ENCODE peak calls at places on chromosomes 11 and 22, in eight cellular contexts. H is psoas muscle, D is heart right ventricle, X is left ventricle myocardium inferior, G is mammary epithelial cell, C is breast epithelium, J is left lung, I is lung. Z is an unnamed sample.

GRCh38 chr11:73236879-73237278 is 18.8 kb downstream of the P2RY2 start:
- DNase-seq in X (peak; percentile 51), G (peak; percentile 48), H (peak; percentile 84), J (peak; percentile 56), I (peak; percentile 63), C (no peak), D (peak; percentile 69), Z (peak; percentile 50)

GRCh38 chr11:10205928-10206327 is 88.1 kb downstream of the SBF2 start:
- DNase-seq in D (no peak), H (no peak), G (no peak), J (no peak), C (no peak), I (no peak), X (no peak), Z (peak; percentile 10)

GRCh38 chr11:118111744-118112035 is 24.9 kb upstream of the SMIM35 start:
- DNase-seq in I (no peak), G (no peak), H (no peak), J (no peak), X (no peak), C (no peak), D (no peak), Z (no peak)

GRCh38 chr11:106077609-106078517 is at the start of gene AASDHPPT:
- DNase-seq in H (no peak), J (no peak), C (no peak), I (no peak), X (no peak), G (peak; percentile 55), D (peak; percentile 6), Z (peak; percentile 28)

GRCh38 chr11:126465573-126466287 is 110.2 kb downstream of the ST3GAL4 start:
- DNase-seq in G (no peak), I (no peak), J (no peak), D (no peak), H (no peak), C (no peak), X (no peak), Z (no peak)

GRCh38 chr11:91528965-91529364 is 695.7 kb upstream of the FAT3 start:
- DNase-seq in H (no peak), I (no peak), D (no peak), J (no peak), G (no peak), X (no peak), C (no peak), Z (no peak)

GRCh38 chr11:121552160-121552559 is 99.4 kb upstream of the SORL1-AS1 start:
- DNase-seq in J (no peak), I (no peak), D (no peak), C (no peak), G (no peak), X (no peak), H (no peak), Z (no peak)

GRCh38 chr22:29195964-29196666 is 9.6 kb upstream of the EMID1 start:
- DNase-seq in D (no peak), I (no peak), H (no peak), G (no peak), C (no peak), J (peak; percentile 22), X (no peak), Z (no peak)

GRCh38 chr11:10858505-10859360 is 880 bp upstream of the ZBED5 start:
- DNase-seq in H (peak; percentile 84), J (peak; percentile 68), G (no peak), C (peak; percentile 61), I (peak; percentile 64), X (peak; percentile 75), D (peak; percentile 65), Z (peak; percentile 29)

GRCh38 chr11:73478737-73479347 is 102.6 kb downstream of the RELT start:
- DNase-seq in J (no peak), G (peak; percentile 51), D (no peak), C (no peak), X (no peak), I (no peak), H (no peak), Z (peak; percentile 60)

GRCh38 chr22:25488244-25489020 is 76.0 kb upstream of the GRK3 start:
- DNase-seq in G (peak; percentile 79), D (peak; percentile 71), J (peak; percentile 64), X (peak; percentile 65), I (peak; percentile 62), C (peak; percentile 68), H (peak; percentile 72), Z (peak; percentile 75)

GRCh38 chr11:45079075-45079444 is 67.4 kb upstream of the PRDM11 start:
- DNase-seq in D (no peak), X (no peak), C (no peak), J (no peak), I (no peak), G (no peak), H (no peak), Z (no peak)

GRCh38 chr11:66100272-66101037 is 30.4 kb downstream of the PACS1 start:
- DNase-seq in C (peak; percentile 76), H (peak; percentile 64), G (no peak), X (peak; percentile 81), J (peak; percentile 83), I (peak; percentile 64), D (peak; percentile 67), Z (peak; percentile 48)

GRCh38 chr11:69878144-69878883 is 59.1 kb upstream of the FGF3 start:
- DNase-seq in H (no peak), I (no peak), J (peak; percentile 27), X (peak; percentile 6), C (peak; percentile 24), G (no peak), D (no peak), Z (no peak)

GRCh38 chr11:121936375-121936774 is 179.6 kb downstream of the BLID start:
- DNase-seq in H (no peak), J (no peak), C (no peak), G (no peak), D (no peak), I (no peak), X (no peak), Z (peak; percentile 12)

GRCh38 chr11:121420398-121420797 is 31.7 kb upstream of the SORL1 start:
- DNase-seq in J (no peak), X (no peak), I (no peak), D (no peak), H (no peak), C (no peak), G (no peak), Z (no peak)

GRCh38 chr11:29333993-29334780 is 682.6 kb downstream of the KCNA4 start:
- DNase-seq in J (no peak), H (no peak), D (no peak), G (peak; percentile 48), X (no peak), I (no peak), C (no peak), Z (peak; percentile 58)

GRCh38 chr11:123742334-123742733 is 874 bp upstream of the ZNF202 start:
- DNase-seq in D (no peak), H (no peak), C (no peak), I (no peak), G (no peak), J (no peak), X (no peak), Z (no peak)

GRCh38 chr11:123741159-123741951 is at the start of gene ZNF202:
- DNase-seq in D (peak; percentile 93), X (peak; percentile 93), I (peak; percentile 94), H (peak; percentile 96), J (peak; percentile 93), C (peak; percentile 89), G (peak; percentile 84), Z (peak; percentile 71)

GRCh38 chr11:123745764-123746451 is 4.4 kb upstream of the ZNF202 start:
- DNase-seq in H (no peak), D (no peak), C (no peak), I (no peak), G (no peak), X (no peak), J (no peak), Z (no peak)

GRCh38 chr11:123740787-123741158 is 687 bp downstream of the ZNF202 start:
- DNase-seq in J (no peak), D (peak; percentile 5), I (no peak), C (no peak), G (peak; percentile 8), H (no peak), X (no peak), Z (no peak)

GRCh38 chr11:123742778-123743177 is 1.3 kb upstream of the ZNF202 start:
- DNase-seq in X (no peak), D (no peak), I (no peak), H (no peak), J (no peak), G (no peak), C (no peak), Z (no peak)
- H3K36me3 ChIP-seq in X (peaks cover 4% of the 10 kb centered on the region), D (peaks cover 11% of the 10 kb centered on the region), I (peaks cover 2% of the 10 kb centered on the region), H (peaks cover 22% of the 10 kb centered on the region), J (no peaks in the 10 kb centered on the region), G (peaks cover 5% of the 10 kb centered on the region), C (no peaks in the 10 kb centered on the region), Z (peaks cover 7% of the 10 kb centered on the region)

DNA sequence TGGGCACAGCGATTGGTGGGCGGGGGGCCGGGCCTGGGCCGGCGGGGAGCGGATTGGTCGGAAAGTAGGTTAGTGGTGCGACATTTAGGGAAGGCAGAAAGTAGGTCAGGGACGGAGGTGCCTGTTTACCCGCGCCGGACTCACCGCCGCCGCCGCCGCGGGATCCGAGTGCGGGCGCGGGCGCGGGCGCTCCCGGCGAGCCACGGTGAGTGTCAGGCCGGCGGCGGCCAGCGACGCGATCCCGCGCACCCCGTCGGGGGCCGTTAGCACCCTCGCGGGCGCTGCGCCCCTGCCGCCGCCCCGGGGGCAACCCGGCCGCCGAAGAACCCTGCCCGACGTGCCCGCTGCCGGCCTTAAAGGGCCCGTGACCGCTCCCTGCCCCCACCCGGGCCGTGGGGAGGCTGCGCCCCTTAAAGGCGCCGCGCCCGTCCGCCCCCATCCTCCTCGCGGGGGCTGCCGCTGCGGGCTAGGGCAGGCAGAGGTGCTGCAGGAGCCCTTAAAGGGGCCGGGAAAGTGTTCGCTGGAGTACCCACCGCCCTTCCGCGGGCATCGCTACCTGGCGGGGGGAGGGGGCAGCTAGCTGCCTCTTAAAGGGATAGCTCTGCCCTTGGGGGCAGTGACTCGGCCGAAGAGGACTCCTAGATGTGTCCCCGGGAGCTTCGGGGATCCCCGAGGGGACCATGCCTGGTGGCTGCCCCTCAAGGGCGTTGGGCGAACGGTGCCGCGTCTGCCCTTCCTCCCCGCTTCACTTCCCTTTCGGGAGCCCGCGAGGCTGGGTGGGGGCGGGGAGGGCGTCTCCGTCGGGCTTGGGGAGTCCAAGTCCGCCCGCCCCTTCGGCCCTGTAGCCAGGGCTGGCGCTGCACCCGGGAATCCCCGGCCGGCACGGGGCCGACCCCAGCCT is at the start of gene BMAL1:
- DNase-seq in H (peak; percentile 81), J (peak; percentile 78), X (peak; percentile 52), G (no peak), C (peak; percentile 59), D (peak; percentile 37), I (peak; percentile 58), Z (no peak)
- H3K27me3 ChIP-seq in H (no peaks in the 10 kb centered on the region), J (peaks cover 47% of the 10 kb centered on the region), X (no peaks in the 10 kb centered on the region), G (no peaks in the 10 kb centered on the region), C (no peaks in the 10 kb centered on the region), D (no peaks in the 10 kb centered on the region), I (no peaks in the 10 kb centered on the region), Z (no peaks in the 10 kb centered on the region)

GRCh38 chr22:17269607-17270261 is 50.5 kb upstream of the ADA2 start:
- DNase-seq in X (no peak), H (no peak), I (no peak), J (no peak), G (no peak), D (no peak), C (no peak), Z (no peak)
- H3K4me3 ChIP-seq in X (no peak overlapping the region), H (no peak overlapping the region), I (no peak overlapping the region), J (no peak overlapping the region), G (no peak overlapping the region), D (no peak overlapping the region), C (no peak overlapping the region), Z (no peak overlapping the region)

DNA sequence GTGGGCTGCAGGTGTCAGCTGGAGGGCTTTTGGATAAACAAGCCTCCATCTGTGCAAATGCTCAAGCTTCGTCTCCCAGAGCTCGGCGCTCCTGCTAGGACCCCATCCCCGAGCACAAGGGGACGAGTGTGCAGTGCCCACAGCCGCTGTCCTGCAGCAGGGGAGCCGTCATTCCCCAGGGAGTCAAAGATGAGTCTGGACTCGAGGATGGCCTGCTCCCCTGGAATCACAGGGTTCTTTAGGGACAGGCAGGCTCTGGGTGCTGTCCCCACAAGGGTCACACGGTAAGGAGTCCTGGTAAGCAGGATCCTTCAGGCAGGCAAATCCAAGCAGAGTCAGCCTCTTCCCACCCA is 50.2 kb downstream of the APOL1 start:
- DNase-seq in J (no peak), C (no peak), H (no peak), D (no peak), G (no peak), X (no peak), I (no peak), Z (no peak)
- H3K36me3 ChIP-seq in J (peaks cover 10% of the 10 kb centered on the region), C (peaks cover 16% of the 10 kb centered on the region), H (peaks cover 100% of the 10 kb centered on the region), D (peaks cover 100% of the 10 kb centered on the region), G (peaks cover 64% of the 10 kb centered on the region), X (peaks cover 100% of the 10 kb centered on the region), I (peaks cover 72% of the 10 kb centered on the region), Z (peaks cover 88% of the 10 kb centered on the region)